ENCODE peak calls at places on chromosomes 4 and X, in eight cellular contexts. Y is aorta, K is pancreas, A is prostate gland, O is right lobe of liver, U is A673, W is psoas muscle, T is GM06990. Z is an unnamed sample.

GRCh38 chr4:82780398-82781231 is 18.0 kb downstream of the SCD5 start:
- DNase-seq in U (peak; percentile 78), O (peak; percentile 67), W (peak; percentile 80), Y (peak; percentile 84), A (peak; percentile 49), K (peak; percentile 94), T (peak; percentile 22), Z (no peak)

GRCh38 chrX:112211459-112211858 is 128.9 kb upstream of the TRPC5 start:
- DNase-seq in A (no peak), Y (no peak), O (no peak), W (no peak), U (no peak), T (no peak), K (no peak), Z (no peak)

GRCh38 chrX:31039327-31039711 is 32.5 kb downstream of the FTHL17 start:
- DNase-seq in U (no peak), K (no peak), W (no peak), O (no peak), T (no peak), A (no peak), Y (no peak), Z (no peak)

GRCh38 chr4:165393704-165394103 is 14.9 kb downstream of the CPE start:
- DNase-seq in Y (no peak), U (no peak), T (no peak), W (no peak), A (no peak), O (no peak), K (no peak), Z (no peak)

GRCh38 chr4:186192068-186192751 is 843 bp downstream of the CYP4V2 start:
- DNase-seq in K (no peak), U (peak; percentile 43), W (peak; percentile 54), A (peak; percentile 20), O (peak; percentile 58), T (no peak), Y (no peak), Z (peak; percentile 86)

GRCh38 chr4:107213880-107214279 is 177.8 kb upstream of the DKK2 start:
- DNase-seq in U (no peak), Y (no peak), K (no peak), T (no peak), W (no peak), A (no peak), O (no peak), Z (no peak)

GRCh38 chr4:72383439-72383838 is 185.6 kb downstream of the ADAMTS3 start:
- DNase-seq in A (no peak), O (no peak), U (no peak), K (no peak), T (no peak), Y (no peak), W (no peak), Z (peak; percentile 21)

GRCh38 chr4:13396161-13396560 is 88.0 kb downstream of the RAB28 start:
- DNase-seq in A (no peak), T (no peak), W (no peak), K (no peak), Y (no peak), O (no peak), U (no peak), Z (no peak)

GRCh38 chr4:37628977-37629609 is 57.1 kb downstream of the RELL1 start:
- DNase-seq in O (peak; percentile 75), W (peak; percentile 81), U (no peak), Y (no peak), T (no peak), A (no peak), K (no peak), Z (peak; percentile 80)

GRCh38 chr4:16532240-16532990 is 306.1 kb upstream of the TAPT1 start:
- DNase-seq in Y (no peak), K (no peak), W (no peak), U (peak; percentile 33), O (no peak), T (no peak), A (no peak), Z (no peak)

GRCh38 chr4:154916068-154916467 is 135.0 kb downstream of the RBM46 start:
- DNase-seq in O (no peak), Y (no peak), U (no peak), W (no peak), K (no peak), T (no peak), A (no peak), Z (no peak)

GRCh38 chrX:146614693-146615524 is 194.7 kb upstream of the CXorf51B start:
- DNase-seq in Y (no peak), W (no peak), U (no peak), A (no peak), K (no peak), O (no peak), T (no peak), Z (no peak)

GRCh38 chr4:118276551-118276950 is 76.3 kb downstream of the PRSS12 start:
- DNase-seq in W (no peak), Y (no peak), T (no peak), U (no peak), O (no peak), A (no peak), K (no peak), Z (no peak)

GRCh38 chr4:5503295-5503694 is 205.1 kb downstream of the EVC2 start:
- DNase-seq in U (no peak), W (no peak), K (no peak), O (no peak), Y (no peak), A (no peak), T (no peak), Z (no peak)

GRCh38 chr4:102578819-102579218 is 77.7 kb downstream of the NFKB1 start:
- DNase-seq in Y (no peak), A (no peak), U (peak; percentile 18), K (no peak), T (no peak), O (no peak), W (no peak), Z (no peak)

GRCh38 chr4:1961038-1961437 is 47.7 kb downstream of the NELFA start:
- DNase-seq in K (no peak), T (no peak), A (no peak), O (no peak), W (no peak), U (no peak), Y (no peak), Z (no peak)

GRCh38 chr4:1959104-1959384 is 49.7 kb downstream of the NELFA start:
- DNase-seq in T (no peak), W (no peak), A (no peak), Y (no peak), K (no peak), O (no peak), U (no peak), Z (no peak)

GRCh38 chr4:1956631-1957030 is 52.1 kb downstream of the NELFA start:
- DNase-seq in K (no peak), T (no peak), W (no peak), A (no peak), Y (no peak), O (no peak), U (no peak), Z (no peak)

GRCh38 chr4:1960170-1960825 is 48.5 kb downstream of the NELFA start:
- DNase-seq in A (no peak), W (no peak), O (no peak), U (no peak), Y (no peak), K (no peak), T (no peak), Z (no peak)

DNA sequence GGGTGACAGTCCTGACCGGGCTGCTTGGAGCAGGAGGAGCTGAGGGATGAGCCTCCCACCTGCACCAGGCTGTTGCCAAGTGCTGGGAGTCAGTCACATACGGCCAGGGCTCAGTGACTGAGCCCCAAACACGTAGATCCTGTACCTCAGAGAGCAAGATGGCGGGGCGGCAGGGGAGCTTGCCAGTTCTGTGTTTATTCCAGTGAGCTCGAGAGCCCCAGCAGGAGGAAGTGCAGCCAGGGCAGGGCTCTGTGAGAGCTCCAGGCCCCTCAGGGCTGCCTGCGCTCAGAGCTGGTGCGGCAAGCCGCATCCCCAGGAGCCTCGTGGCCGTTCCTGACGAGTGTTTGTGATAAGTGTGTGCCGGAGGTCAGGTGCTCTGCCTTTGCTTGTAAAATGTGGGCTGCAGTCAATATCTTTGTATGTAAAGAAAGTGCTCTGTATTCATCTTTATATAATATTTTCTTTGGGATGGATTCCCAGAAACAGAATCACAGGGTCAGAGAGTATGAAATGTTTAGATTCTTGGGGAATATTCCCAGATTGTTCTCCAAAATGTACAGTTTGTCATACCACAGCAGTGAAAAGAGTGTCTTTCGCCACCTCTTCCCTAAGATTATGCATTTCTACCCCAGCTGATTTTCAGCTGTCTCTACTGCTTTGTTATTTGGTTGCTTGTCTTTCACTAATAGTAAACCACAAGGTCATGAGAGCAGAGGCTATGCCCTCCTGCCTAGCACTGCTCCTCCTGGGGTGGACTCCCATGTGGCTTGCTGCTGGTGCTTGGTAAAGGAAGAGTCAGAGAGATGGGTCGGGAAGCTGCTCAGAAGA is 50.3 kb downstream of the NELFA start:
- DNase-seq in K (no peak), W (no peak), U (no peak), Y (no peak), T (no peak), O (no peak), A (no peak), Z (no peak)
- H3K36me3 ChIP-seq in K (peaks cover 45% of the 10 kb centered on the region), W (peaks cover 87% of the 10 kb centered on the region), U (peaks cover 96% of the 10 kb centered on the region), Y (no peaks in the 10 kb centered on the region), T (peaks cover 52% of the 10 kb centered on the region), O (peaks cover 10% of the 10 kb centered on the region), A (no peaks in the 10 kb centered on the region), Z (peaks cover 84% of the 10 kb centered on the region)

DNA sequence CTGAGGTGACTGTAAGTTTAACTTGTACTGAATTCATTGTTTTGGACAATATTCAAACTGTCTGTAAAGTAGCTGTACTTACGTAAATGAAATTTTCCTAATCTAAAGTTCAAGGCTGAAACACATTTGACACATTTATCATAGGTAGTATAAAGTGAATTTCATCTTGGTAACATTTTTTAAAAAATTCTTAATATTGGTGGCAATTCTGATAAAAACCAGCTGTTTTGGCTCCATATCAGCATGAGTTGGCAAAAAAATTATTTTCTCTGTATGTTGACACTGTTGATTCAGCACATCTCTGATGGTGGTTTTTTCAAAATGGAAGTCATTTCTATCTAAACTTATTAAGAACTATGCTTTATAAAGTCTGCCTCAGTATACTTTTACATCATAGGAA is 30.9 kb downstream of the CXorf58 start:
- DNase-seq in U (no peak), Y (no peak), T (no peak), K (no peak), A (no peak), W (no peak), O (no peak), Z (no peak)
- H3K36me3 ChIP-seq in U (no peaks in the 10 kb centered on the region), Y (no peaks in the 10 kb centered on the region), T (no peaks in the 10 kb centered on the region), K (no peaks in the 10 kb centered on the region), A (no peaks in the 10 kb centered on the region), W (no peaks in the 10 kb centered on the region), O (no peaks in the 10 kb centered on the region), Z (no peaks in the 10 kb centered on the region)

GRCh38 chr4:25413261-25413660 is 36.2 kb downstream of the ANAPC4 start:
- DNase-seq in A (no peak), O (no peak), T (no peak), Y (no peak), W (no peak), K (no peak), U (no peak), Z (no peak)

GRCh38 chr4:25421819-25422511 is 44.9 kb downstream of the ANAPC4 start:
- DNase-seq in O (no peak), W (no peak), T (no peak), K (no peak), U (no peak), A (no peak), Y (no peak), Z (no peak)

GRCh38 chr4:25417014-25417413 is 40.0 kb downstream of the ANAPC4 start:
- DNase-seq in U (no peak), Y (no peak), A (no peak), O (no peak), K (no peak), W (no peak), T (no peak), Z (no peak)
- H3K36me3 ChIP-seq in U (peaks cover 45% of the 10 kb centered on the region), Y (no peaks in the 10 kb centered on the region), A (no peaks in the 10 kb centered on the region), O (peaks cover 11% of the 10 kb centered on the region), K (peaks cover 43% of the 10 kb centered on the region), W (peaks cover 97% of the 10 kb centered on the region), T (peaks cover 1% of the 10 kb centered on the region), Z (peaks cover 51% of the 10 kb centered on the region)

GRCh38 chr4:87117051-87117729 is 103.2 kb downstream of the KLHL8 start:
- DNase-seq in W (no peak), K (no peak), T (no peak), O (no peak), A (peak; percentile 18), U (no peak), Y (no peak), Z (no peak)
- H3K36me3 ChIP-seq in W (peaks cover 54% of the 10 kb centered on the region), K (peaks cover 57% of the 10 kb centered on the region), T (peaks cover 19% of the 10 kb centered on the region), O (peaks cover 30% of the 10 kb centered on the region), A (peaks cover 7% of the 10 kb centered on the region), U (peaks cover 27% of the 10 kb centered on the region), Y (no peaks in the 10 kb centered on the region), Z (peaks cover 10% of the 10 kb centered on the region)

Z was measured in osteoblast.